ENCODE peak calls at places on chromosomes 1 and 21, in eight cellular contexts. U is Peyer's patch, V is tibial nerve, S is HFFc6, J is progenitor cell of endocrine pancreas, G is GM20000, X is GM23338, M is psoas muscle. P is an unnamed sample.

GRCh38 chr1:43066578-43066977 is 105.5 kb downstream of the EBNA1BP2 start:
- DNase-seq in M (no peak), V (no peak), S (no peak), U (no peak), J (no peak), X (no peak), G (no peak), P (no peak)

GRCh38 chr1:24861821-24862727 is 68.0 kb downstream of the RUNX3 start:
- DNase-seq in V (no peak), X (peak; percentile 28), S (no peak), J (no peak), M (no peak), U (peak; percentile 68), G (no peak), P (no peak)

GRCh38 chr1:12616709-12617373 is 1.2 kb downstream of the DHRS3 start:
- DNase-seq in X (no peak), U (no peak), G (no peak), M (peak; percentile 80), J (no peak), V (no peak), S (no peak), P (no peak)

GRCh38 chr1:62294211-62294610 is 25.0 kb downstream of the KANK4 start:
- DNase-seq in S (no peak), M (no peak), X (peak; percentile 66), V (no peak), U (no peak), J (no peak), G (no peak), P (no peak)

GRCh38 chr21:36917487-36918158 is 48.8 kb downstream of the HLCS start:
- DNase-seq in G (no peak), V (no peak), X (peak; percentile 77), M (no peak), U (no peak), J (no peak), S (no peak), P (no peak)

GRCh38 chr1:36328713-36329112 is 5.3 kb upstream of the EVA1B start:
- DNase-seq in M (no peak), G (no peak), S (no peak), U (no peak), X (no peak), J (no peak), V (peak; percentile 43), P (no peak)

GRCh38 chr21:38853421-38853919 is 47.7 kb downstream of the ETS2 start:
- DNase-seq in V (no peak), G (no peak), X (no peak), M (peak; percentile 98), J (no peak), U (peak; percentile 67), S (peak; percentile 58), P (no peak)

GRCh38 chr1:1827089-1827433 is 48.8 kb upstream of the NADK start:
- DNase-seq in X (no peak), G (no peak), V (no peak), S (no peak), J (no peak), U (no peak), M (no peak), P (no peak)

GRCh38 chr1:199113265-199113869 is 474.5 kb downstream of the PTPRC start:
- DNase-seq in S (peak; percentile 47), M (no peak), X (peak; percentile 74), G (peak; percentile 18), U (peak; percentile 58), V (peak; percentile 13), J (no peak), P (no peak)

GRCh38 chr1:26203642-26204318 is 13.4 kb downstream of the CATSPER4 start:
- DNase-seq in M (no peak), J (no peak), U (no peak), G (no peak), X (peak; percentile 58), S (no peak), V (no peak), P (no peak)
- TF ChIP-seq CTCF in M (no peak), J (no peak), U (no peak), G (no peak), X (peak; percentile 36), S (no peak), V (no peak), P (peak; percentile 4)

GRCh38 chr1:196423612-196424011 is 184.6 kb downstream of the KCNT2 start:
- DNase-seq in S (no peak), X (no peak), G (no peak), M (no peak), V (no peak), J (no peak), U (no peak), P (no peak)

DNA sequence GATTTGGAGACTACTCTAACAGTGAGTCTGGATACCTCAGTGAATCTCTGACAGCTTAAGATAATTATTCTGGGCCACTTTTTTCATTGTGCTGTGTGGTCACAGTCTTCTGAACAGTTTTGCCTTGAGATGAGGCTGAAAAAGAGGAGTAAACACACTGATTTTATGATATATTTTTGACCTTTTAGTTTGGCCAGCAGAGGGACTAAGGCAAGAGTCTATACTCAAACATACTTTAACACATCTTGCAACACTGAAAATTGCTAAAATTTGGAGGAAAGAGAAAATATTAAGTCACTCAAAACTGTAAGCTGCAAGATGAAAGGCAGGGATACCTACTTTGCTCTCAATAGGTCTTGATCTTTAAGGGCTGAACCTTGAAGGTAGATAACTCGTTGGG is 182.7 kb downstream of the KCNT2 start:
- DNase-seq in V (no peak), U (no peak), M (no peak), X (no peak), S (no peak), G (no peak), J (no peak), P (no peak)
- TF ChIP-seq CTCF in V (no peak), U (no peak), M (no peak), X (peak; percentile 17), S (peak; percentile 63), G (no peak), J (no peak), P (no peak)

GRCh38 chr1:110106013-110106941 is 6.0 kb upstream of the UBL4B start:
- DNase-seq in V (peak; percentile 60), U (peak; percentile 82), J (peak; percentile 72), G (peak; percentile 78), M (peak; percentile 80), X (peak; percentile 85), S (peak; percentile 71), P (peak; percentile 83)
- TF ChIP-seq CTCF in V (peak; percentile 82), U (peak; percentile 63), J (peak; percentile 89), G (peak; percentile 78), M (peak; percentile 90), X (peak; percentile 89), S (peak; percentile 94), P (peak; percentile 98)

GRCh38 chr1:149927535-149928387 is at the start of gene SF3B4:
- DNase-seq in G (peak; percentile 91), V (peak; percentile 94), M (peak; percentile 98), S (peak; percentile 90), U (peak; percentile 98), X (peak; percentile 97), J (peak; percentile 79), P (peak; percentile 91)
- TF ChIP-seq CTCF in G (no peak), V (peak; percentile 38), M (peak; percentile 13), S (peak; percentile 28), U (no peak), X (no peak), J (no peak), P (no peak)

GRCh38 chr1:209072481-209072880 is 511.0 kb upstream of the CAMK1G start:
- DNase-seq in S (peak; percentile 27), G (no peak), J (no peak), M (no peak), V (no peak), X (no peak), U (no peak), P (no peak)

GRCh38 chr1:209073879-209074278 is 509.6 kb upstream of the CAMK1G start:
- DNase-seq in M (no peak), X (no peak), V (no peak), G (no peak), J (no peak), U (no peak), S (no peak), P (no peak)

GRCh38 chr1:209074575-209075250 is 508.8 kb upstream of the CAMK1G start:
- DNase-seq in U (no peak), J (no peak), G (no peak), X (no peak), M (no peak), S (no peak), V (no peak), P (no peak)

GRCh38 chr1:209080170-209080781 is 503.2 kb upstream of the CAMK1G start:
- DNase-seq in J (no peak), G (no peak), V (no peak), U (no peak), M (no peak), X (no peak), S (peak; percentile 36), P (no peak)

GRCh38 chr1:209076688-209077087 is 506.8 kb upstream of the CAMK1G start:
- DNase-seq in X (peak; percentile 74), J (no peak), S (no peak), V (no peak), U (no peak), M (no peak), G (peak; percentile 22), P (peak; percentile 21)
- TF ChIP-seq CTCF in X (peak; percentile 62), J (peak; percentile 9), S (peak; percentile 33), V (no peak), U (no peak), M (no peak), G (peak; percentile 13), P (peak; percentile 65)

GRCh38 chr21:19922122-19922521 is 1076.1 kb upstream of the NCAM2 start:
- DNase-seq in J (no peak), G (no peak), S (no peak), X (peak; percentile 24), U (no peak), V (no peak), M (no peak), P (no peak)
- TF ChIP-seq CTCF in J (no peak), G (no peak), S (no peak), X (peak; percentile 34), U (no peak), V (no peak), M (no peak), P (no peak)

GRCh38 chr1:104785575-104786187 is 1036.0 kb downstream of the AMY1C start:
- DNase-seq in V (no peak), S (no peak), M (no peak), G (no peak), X (no peak), J (no peak), U (no peak), P (no peak)

DNA sequence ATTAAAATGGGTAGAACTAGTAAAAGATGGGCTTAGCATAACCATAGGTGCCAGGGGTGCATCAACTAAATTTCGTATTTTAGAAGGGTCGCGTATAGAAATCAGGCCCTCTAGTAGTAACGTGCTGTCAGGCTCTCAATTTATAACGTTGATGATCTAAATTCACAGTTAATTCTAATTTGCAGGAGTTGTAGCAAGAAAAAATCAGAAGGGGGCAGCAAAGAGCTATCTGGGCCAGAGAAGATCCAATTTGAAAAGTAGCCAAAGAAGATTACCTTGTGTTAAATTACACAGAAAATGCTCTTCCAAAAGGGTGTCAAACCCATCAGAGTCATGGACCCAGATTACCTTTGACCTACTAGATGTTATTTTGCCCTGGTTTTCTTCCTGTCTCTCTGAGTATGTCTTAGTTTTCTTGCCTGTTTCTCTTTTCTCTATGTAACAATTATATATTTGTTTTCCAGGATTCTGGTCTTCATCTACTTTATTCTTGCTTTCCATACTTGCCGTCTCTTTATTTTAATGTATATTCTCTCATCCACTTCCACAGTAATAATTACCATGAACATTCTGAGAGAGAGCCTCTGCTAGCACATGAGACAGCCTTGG is 1030.9 kb downstream of the AMY1C start:
- DNase-seq in G (peak; percentile 56), V (no peak), M (no peak), U (peak; percentile 47), S (peak; percentile 3), X (peak; percentile 62), J (no peak), P (peak; percentile 64)
- TF ChIP-seq CTCF in G (peak; percentile 58), V (peak; percentile 33), M (peak; percentile 46), U (peak; percentile 7), S (peak; percentile 86), X (peak; percentile 86), J (peak; percentile 93), P (peak; percentile 82)